ENCODE peak calls at places on chromosomes 6 and 20, in six cellular contexts. R is transverse colon, D is GM23248, Y is stomach, P is left ventricle myocardium inferior, F is upper lobe of left lung. Q is an unnamed sample.

GRCh38 chr6:88975369-88975768 is 12.0 kb upstream of the RNGTT start:
- DNase-seq in F (no peak), P (no peak), D (no peak), R (no peak), Y (no peak), Q (no peak)

GRCh38 chr20:60395993-60396392 is 437.8 kb downstream of the CDH26 start:
- DNase-seq in P (no peak), F (no peak), Y (no peak), D (no peak), R (no peak), Q (no peak)

GRCh38 chr6:93932175-93932574 is 512.8 kb upstream of the EPHA7 start:
- DNase-seq in R (no peak), Y (no peak), D (no peak), F (no peak), P (no peak), Q (no peak)

GRCh38 chr6:156617376-156617775 is 159.8 kb upstream of the ARID1B start:
- DNase-seq in D (no peak), P (no peak), F (no peak), R (peak), Y (peak), Q (peak)

GRCh38 chr20:22921595-22922421 is 113.3 kb upstream of the SSTR4 start:
- DNase-seq in P (no peak), R (no peak), Y (no peak), D (peak), F (no peak), Q (no peak)

GRCh38 chr6:108160009-108160408 is 5.8 kb upstream of the NR2E1 start:
- DNase-seq in F (no peak), Y (no peak), D (no peak), R (no peak), P (no peak), Q (no peak)

GRCh38 chr20:63105211-63106107 is 98.7 kb upstream of the BHLHE23 start:
- DNase-seq in P (no peak), D (no peak), F (peak), R (no peak), Y (no peak), Q (no peak)

GRCh38 chr6:44133003-44133931 is 5.9 kb downstream of the TMEM63B start:
- DNase-seq in P (peak), R (peak), Y (peak), D (peak), F (peak), Q (no peak)

GRCh38 chr6:158487495-158487894 is 72.4 kb upstream of the TMEM181 start:
- DNase-seq in R (no peak), P (no peak), Y (no peak), F (no peak), D (peak), Q (no peak)

GRCh38 chr6:82144852-82145332 is 102.7 kb downstream of the IBTK start:
- DNase-seq in R (peak), D (peak), F (no peak), Y (peak), P (peak), Q (no peak)

GRCh38 chr20:54172532-54172855 is 1.3 kb downstream of the CYP24A1 start:
- DNase-seq in R (no peak), P (no peak), Y (no peak), F (no peak), D (no peak), Q (no peak)
- H3K4me3 ChIP-seq in R (no peak), P (no peak), Y (peak), F (no peak), D (no peak), Q (no peak)

DNA sequence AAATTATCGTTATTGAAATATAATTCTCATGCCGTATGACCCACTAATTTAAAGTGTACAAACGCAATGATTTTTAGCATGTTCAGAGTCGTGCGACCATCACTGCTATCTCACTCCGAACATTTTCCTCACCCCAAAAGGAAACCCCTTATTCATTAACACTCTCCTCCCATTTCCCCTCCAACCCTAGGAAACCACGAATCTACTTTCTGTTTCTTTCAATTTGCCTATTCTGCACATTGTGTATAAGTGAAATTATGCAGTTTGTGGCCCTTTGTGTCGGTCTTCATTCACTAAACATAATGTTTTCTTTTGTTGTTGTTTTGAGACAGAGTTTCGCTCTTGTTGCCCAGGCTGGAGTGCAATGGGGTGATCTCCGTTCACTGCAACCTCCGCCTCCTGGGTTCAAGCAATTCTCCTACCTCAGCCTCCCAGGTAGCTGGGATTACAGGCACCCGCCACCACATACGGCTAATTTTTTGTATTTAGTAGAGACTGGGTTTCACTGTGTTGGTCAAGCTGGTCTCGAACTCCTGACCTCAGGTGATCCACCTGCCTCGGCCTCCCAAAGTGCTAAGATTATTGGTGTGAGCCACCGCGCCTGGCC is 99.7 kb upstream of the ZNF217 start:
- DNase-seq in R (no peak), Y (no peak), D (no peak), P (no peak), F (no peak), Q (no peak)
- H3K4me3 ChIP-seq in R (no peak), Y (no peak), D (no peak), P (no peak), F (no peak), Q (no peak)

GRCh38 chr20:10711903-10712373 is 38.1 kb upstream of the JAG1 start:
- DNase-seq in Y (no peak), F (no peak), P (no peak), R (no peak), D (no peak), Q (no peak)

GRCh38 chr20:10708342-10709185 is 34.8 kb upstream of the JAG1 start:
- DNase-seq in Y (no peak), F (no peak), R (no peak), P (no peak), D (peak), Q (no peak)

GRCh38 chr20:10713161-10713560 is 39.4 kb upstream of the JAG1 start:
- DNase-seq in P (no peak), F (no peak), R (no peak), D (no peak), Y (no peak), Q (no peak)

GRCh38 chr20:10709916-10710315 is 36.1 kb upstream of the JAG1 start:
- DNase-seq in P (no peak), F (no peak), D (no peak), R (no peak), Y (no peak), Q (no peak)

GRCh38 chr20:10710995-10711775 is 37.4 kb upstream of the JAG1 start:
- DNase-seq in F (no peak), Y (peak), D (no peak), R (no peak), P (no peak), Q (no peak)
- H3K4me3 ChIP-seq in F (no peak), Y (no peak), D (no peak), R (no peak), P (no peak), Q (no peak)

DNA sequence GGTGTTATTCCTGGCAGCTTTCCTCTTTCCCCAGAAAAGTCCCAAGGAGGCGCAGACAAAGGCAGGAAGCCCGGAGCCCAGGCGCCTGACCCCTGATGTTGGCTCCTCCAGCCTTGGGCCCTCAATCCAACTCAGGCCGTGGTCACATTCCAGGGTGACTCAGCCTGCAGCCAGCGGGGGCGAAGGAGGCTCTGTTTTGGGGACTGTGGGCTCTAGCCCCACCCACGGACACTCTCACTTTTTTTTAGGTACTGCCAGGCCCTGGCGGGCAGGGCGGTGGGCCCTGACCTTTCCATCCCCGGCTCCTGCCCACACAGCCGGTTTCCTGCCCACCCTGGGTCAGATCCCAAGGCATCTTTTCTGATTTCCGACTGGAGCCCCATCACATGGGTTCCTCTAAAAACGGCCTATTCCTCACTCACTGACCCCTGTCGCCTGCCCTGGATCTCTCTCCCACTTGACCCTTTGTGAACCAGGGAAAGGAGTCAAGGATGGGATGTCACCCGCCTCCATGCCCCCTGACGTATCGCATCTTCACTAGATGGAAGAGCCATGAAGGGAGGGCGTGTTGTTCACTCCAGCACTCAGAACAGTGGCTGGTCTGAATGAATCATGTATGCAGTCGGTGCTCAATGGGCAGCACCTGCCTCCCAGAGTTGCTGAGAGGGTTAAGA is 5.5 kb downstream of the PTGIS start:
- DNase-seq in Y (peak), D (peak), P (peak), R (peak), F (peak), Q (no peak)
- H3K4me3 ChIP-seq in Y (no peak), D (peak), P (peak), R (no peak), F (no peak), Q (no peak)

GRCh38 chr20:52975024-52975732 is 3.0 kb downstream of the TSHZ2 start:
- DNase-seq in Y (peak), D (peak), R (no peak), F (no peak), P (no peak), Q (no peak)

GRCh38 chr20:52971498-52972189 is 514 bp upstream of the TSHZ2 start:
- DNase-seq in P (no peak), D (no peak), F (peak), Y (no peak), R (no peak), Q (no peak)

GRCh38 chr20:52972190-52972937 is at the start of gene TSHZ2:
- DNase-seq in F (peak), D (peak), P (peak), Y (peak), R (no peak), Q (no peak)

GRCh38 chr20:52974155-52974554 is 2.0 kb downstream of the TSHZ2 start:
- DNase-seq in F (no peak), R (no peak), Y (no peak), P (no peak), D (peak), Q (no peak)

GRCh38 chr20:52972965-52973819 is 1.0 kb downstream of the TSHZ2 start:
- DNase-seq in Y (no peak), R (no peak), D (peak), F (peak), P (peak), Q (no peak)
- H3K4me3 ChIP-seq in Y (peak), R (peak), D (peak), F (peak), P (peak), Q (no peak)

GRCh38 chr6:11224252-11224965 is 8.1 kb downstream of the NEDD9 start:
- DNase-seq in D (peak), Y (no peak), R (no peak), P (no peak), F (no peak), Q (no peak)
- H3K4me3 ChIP-seq in D (no peak), Y (no peak), R (no peak), P (peak), F (peak), Q (no peak)

DNA sequence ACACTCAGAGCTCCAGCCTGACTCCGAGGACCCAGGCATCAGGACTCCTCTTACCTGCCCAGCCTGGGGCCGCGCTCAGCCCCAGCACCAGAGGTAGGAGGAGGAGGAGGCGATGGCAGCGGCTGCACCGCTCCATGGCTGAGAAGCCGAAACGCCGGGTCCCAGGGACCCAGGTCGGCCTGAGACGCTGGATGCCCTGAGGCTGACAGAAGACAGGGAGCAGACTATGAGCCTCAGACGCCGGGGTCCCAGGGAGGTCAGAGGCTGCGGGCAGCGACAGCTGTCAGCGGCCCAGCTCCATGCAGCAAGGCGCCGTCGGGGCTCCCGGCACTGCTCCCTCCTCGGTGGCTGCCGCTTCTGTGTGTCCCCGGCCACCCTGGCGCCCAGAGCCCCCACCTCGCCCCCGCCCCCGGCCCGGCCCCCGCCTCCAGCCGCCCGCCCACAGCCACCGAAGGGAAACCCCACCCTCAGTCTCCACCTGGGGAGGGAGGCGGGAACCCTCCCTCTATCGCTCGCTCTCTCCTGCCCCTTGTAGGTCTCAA is at the start of gene COL11A2:
- DNase-seq in D (no peak), F (peak), R (no peak), Y (no peak), P (no peak), Q (no peak)
- H3K4me3 ChIP-seq in D (peak), F (peak), R (peak), Y (peak), P (peak), Q (no peak)

DNA sequence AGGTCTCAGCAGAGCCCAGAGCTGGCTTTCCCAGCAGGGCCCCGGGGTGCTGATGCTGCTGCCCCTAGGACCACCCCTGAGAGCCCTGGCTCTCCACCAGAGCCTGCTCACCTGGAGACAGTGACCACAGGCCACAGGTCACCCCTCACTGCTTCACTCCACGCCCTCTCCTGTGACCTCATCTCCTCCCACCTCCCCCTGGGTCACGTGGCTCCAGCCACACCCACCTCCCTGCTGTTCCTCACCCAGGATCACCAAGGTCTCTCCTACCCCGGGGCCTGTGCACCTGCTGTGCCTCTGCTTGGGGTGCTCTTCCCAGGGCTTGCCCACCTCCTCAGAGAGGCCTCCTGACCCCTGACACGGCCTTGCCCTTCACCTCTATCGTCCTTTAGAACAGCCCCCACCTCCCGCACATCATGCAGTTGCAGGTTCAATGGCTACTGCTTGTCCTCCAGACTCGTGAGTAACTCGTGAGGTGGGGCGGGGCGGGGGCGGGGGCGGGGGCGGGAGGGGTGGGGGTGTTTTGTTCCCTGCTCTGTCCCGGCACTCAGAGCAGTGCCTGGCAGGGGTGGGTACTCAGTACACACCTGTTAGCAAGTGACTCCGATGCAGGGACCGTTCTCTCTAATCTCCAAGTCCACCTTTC is 468.0 kb downstream of the PREX1 start:
- DNase-seq in P (no peak), D (no peak), Y (no peak), F (no peak), R (peak), Q (no peak)
- H3K4me3 ChIP-seq in P (no peak), D (no peak), Y (no peak), F (no peak), R (no peak), Q (no peak)